ENCODE peak calls at places on chromosomes 13 and 19, in five cellular contexts. J is EL, L is activated T-helper 1 cell treated with Interleukin-2 at 50 U/mL for 16 hours, W is LNCaP clone FGC, S is amygdala. E is an unnamed sample.

GRCh38 chr19:10191347-10191746 is 3.4 kb downstream of the DNMT1 start:
- DNase-seq in W (peak; percentile 23), L (no peak), S (no peak), J (peak; percentile 81), E (no peak)

GRCh38 chr13:45040626-45041025 is 51.3 kb downstream of the GPALPP1 start:
- DNase-seq in J (peak; percentile 18), L (no peak), W (no peak), S (no peak), E (no peak)

GRCh38 chr13:112690242-112690943 is 555 bp downstream of the ATP11A start:
- DNase-seq in W (no peak), L (no peak), S (no peak), J (peak; percentile 45), E (no peak)

GRCh38 chr19:46644720-46645119 is 8.7 kb upstream of the GNG8 start:
- DNase-seq in J (no peak), L (no peak), W (no peak), S (no peak), E (no peak)

GRCh38 chr13:99215466-99215865 is 14.8 kb downstream of the UBAC2 start:
- DNase-seq in W (no peak), L (peak; percentile 50), J (no peak), S (no peak), E (no peak)

GRCh38 chr13:45349438-45349837 is 8.5 kb upstream of the TPT1 start:
- DNase-seq in S (no peak), J (peak; percentile 63), L (no peak), W (no peak), E (no peak)

GRCh38 chr13:110644892-110645521 is 29.7 kb downstream of the NAXD start:
- DNase-seq in J (peak; percentile 28), L (peak; percentile 15), S (peak; percentile 2), W (no peak), E (peak; percentile 86)

GRCh38 chr13:68345963-68346362 is 1115.8 kb upstream of the PCDH9 start:
- DNase-seq in S (no peak), J (no peak), W (peak; percentile 11), L (no peak), E (no peak)

GRCh38 chr13:66915596-66916185 is 314.4 kb downstream of the PCDH9 start:
- DNase-seq in L (no peak), J (peak; percentile 12), W (no peak), S (no peak), E (no peak)

GRCh38 chr13:42075517-42075916 is 27.1 kb downstream of the DGKH start:
- DNase-seq in L (no peak), W (no peak), S (no peak), J (no peak), E (no peak)

GRCh38 chr13:48496796-48497195 is 36.1 kb downstream of the RCBTB2 start:
- DNase-seq in S (no peak), L (no peak), W (no peak), J (no peak), E (no peak)

GRCh38 chr19:5627395-5627904 is 4.6 kb downstream of the SAFB start:
- DNase-seq in J (peak; percentile 61), L (no peak), S (no peak), W (no peak), E (no peak)

GRCh38 chr19:16022251-16022650 is 54.0 kb upstream of the TPM4 start:
- DNase-seq in J (no peak), L (no peak), W (no peak), S (no peak), E (no peak)

GRCh38 chr19:53076984-53077383 is 26.2 kb downstream of the ZNF160 start:
- DNase-seq in L (no peak), S (peak; percentile 73), W (no peak), J (peak; percentile 12), E (peak; percentile 42)

E was measured in cerebellar nuclear complex.